ENCODE peak calls at places on chromosomes 2 and 18, in nine cellular contexts. M, S, Y, V, N, P, I, W and J are unnamed samples.

GRCh38 chr18:59026831-59027410 is 112.8 kb upstream of the SEC11C start:
- DNase-seq in M (no peak), V (no peak), W (no peak), N (no peak), S (no peak), P (no peak), I (no peak), Y (no peak), J (no peak)

GRCh38 chr2:178427458-178427857 is 23.5 kb downstream of the PRKRA start:
- DNase-seq in M (no peak), I (no peak), S (no peak), W (no peak), V (no peak), Y (no peak), P (no peak), N (no peak), J (no peak)

GRCh38 chr18:45974088-45974536 is 7.0 kb upstream of the EPG5 start:
- DNase-seq in W (peak; percentile 77), M (peak; percentile 75), Y (peak; percentile 61), V (peak; percentile 71), P (no peak), I (peak; percentile 54), S (peak; percentile 75), N (peak; percentile 43), J (peak; percentile 76)

GRCh38 chr18:56678836-56679565 is 27.8 kb downstream of the WDR7 start:
- DNase-seq in M (peak; percentile 23), S (no peak), N (no peak), I (no peak), V (no peak), W (no peak), P (no peak), Y (no peak), J (no peak)

GRCh38 chr2:10266133-10266620 is 36.5 kb upstream of the HPCAL1 start:
- DNase-seq in M (no peak), Y (no peak), N (no peak), P (no peak), I (no peak), W (peak; percentile 58), V (no peak), S (no peak), J (no peak)

GRCh38 chr2:237181844-237182243 is 96.2 kb downstream of the COPS8 start:
- DNase-seq in P (no peak), M (no peak), V (no peak), S (no peak), N (no peak), W (peak; percentile 92), Y (no peak), I (no peak), J (no peak)

GRCh38 chr18:78725426-78725825 is 254.2 kb upstream of the SALL3 start:
- DNase-seq in P (no peak), Y (no peak), W (no peak), I (no peak), V (no peak), N (no peak), S (no peak), M (no peak), J (no peak)

GRCh38 chr2:127153691-127154158 is 46.8 kb upstream of the BIN1 start:
- DNase-seq in W (peak; percentile 97), V (no peak), S (no peak), N (no peak), P (no peak), Y (no peak), M (peak; percentile 76), I (no peak), J (peak; percentile 94)

GRCh38 chr2:56034258-56034657 is 110.7 kb upstream of the EFEMP1 start:
- DNase-seq in I (no peak), W (peak; percentile 30), V (no peak), Y (no peak), M (no peak), P (no peak), S (no peak), N (no peak), J (no peak)

GRCh38 chr18:79366177-79367094 is 29.3 kb upstream of the NFATC1 start:
- DNase-seq in M (no peak), P (no peak), Y (no peak), N (no peak), S (no peak), W (peak; percentile 50), I (no peak), V (no peak), J (no peak)

GRCh38 chr2:75800456-75800855 is 89.7 kb upstream of the GCFC2 start:
- DNase-seq in P (no peak), M (no peak), W (no peak), N (no peak), I (no peak), S (no peak), Y (no peak), V (peak; percentile 34), J (no peak)

GRCh38 chr2:38268691-38269309 is 108.3 kb downstream of the ATL2 start:
- DNase-seq in Y (no peak), M (no peak), N (no peak), S (no peak), V (no peak), P (no peak), W (peak; percentile 81), I (no peak), J (no peak)

GRCh38 chr2:64359892-64360657 is 93.9 kb upstream of the LGALSL start:
- DNase-seq in Y (no peak), V (peak; percentile 36), S (no peak), I (no peak), N (no peak), P (no peak), M (no peak), W (peak; percentile 93), J (peak; percentile 91)

GRCh38 chr18:9878095-9878494 is 7.7 kb upstream of the TXNDC2 start:
- DNase-seq in S (no peak), I (no peak), Y (no peak), V (no peak), N (no peak), M (no peak), W (no peak), P (no peak), J (no peak)

GRCh38 chr2:68196120-68196716 is 38.5 kb downstream of the PNO1 start:
- DNase-seq in V (peak; percentile 34), N (peak; percentile 53), M (no peak), I (peak; percentile 59), S (peak; percentile 53), W (peak; percentile 50), Y (no peak), P (no peak), J (peak; percentile 37)

GRCh38 chr2:199458017-199458805 is 472 bp upstream of the SATB2 start:
- DNase-seq in N (no peak), P (no peak), W (no peak), S (no peak), Y (no peak), I (no peak), M (no peak), V (peak; percentile 59), J (peak; percentile 56)